ENCODE peak calls at places on chromosomes 3 and 15, in ten cellular contexts. O is OCI-LY7, K is colonic mucosa, Q is heart left ventricle, X is psoas muscle, G is lower lobe of right lung, M is ovary, W is stomach, S is lung, R is uterus. Y is an unnamed sample.
A peak's percentile ranks its signal among the peaks of the same experiment; 100 is the strongest.

GRCh38 chr3:19866751-19867347 is 67.2 kb downstream of the EFHB start:
- DNase-seq in O (peak; percentile 63), W (peak; percentile 37), R (peak; percentile 22), G (no peak), M (no peak), K (peak; percentile 40), X (no peak), S (no peak), Q (peak; percentile 14), Y (no peak)

GRCh38 chr3:50121416-50122032 is 32.8 kb downstream of the RBM5 start:
- DNase-seq in S (peak; percentile 76), R (peak; percentile 80), X (peak; percentile 88), G (peak; percentile 74), O (peak; percentile 78), M (peak; percentile 72), K (peak; percentile 80), W (peak; percentile 81), Q (peak; percentile 68), Y (no peak)

GRCh38 chr3:138797508-138798038 is 37.2 kb downstream of the PIK3CB start:
- DNase-seq in X (no peak), M (no peak), S (no peak), G (no peak), W (no peak), K (no peak), R (no peak), O (no peak), Q (no peak), Y (no peak)

GRCh38 chr3:122519693-122520092 is 5.0 kb upstream of the KPNA1 start:
- DNase-seq in M (no peak), R (no peak), G (no peak), X (no peak), S (no peak), W (no peak), K (no peak), O (no peak), Q (no peak), Y (no peak)

GRCh38 chr15:72796515-72797337 is 13.2 kb upstream of the ADPGK start:
- DNase-seq in Q (peak; percentile 36), K (peak; percentile 73), X (peak; percentile 78), S (peak; percentile 33), O (peak; percentile 40), G (peak; percentile 78), M (peak; percentile 29), W (peak; percentile 43), R (no peak), Y (no peak)

GRCh38 chr3:186318135-186318534 is 43.9 kb downstream of the DGKG start:
- DNase-seq in S (no peak), K (no peak), W (no peak), X (no peak), O (no peak), Q (no peak), R (no peak), M (no peak), G (no peak), Y (no peak)

GRCh38 chr15:78159395-78159794 is 10.2 kb downstream of the IDH3A start:
- DNase-seq in G (no peak), S (no peak), W (no peak), R (no peak), Q (no peak), M (no peak), K (no peak), X (no peak), O (no peak), Y (no peak)

GRCh38 chr3:98817546-98817945 is 54.4 kb downstream of the ST3GAL6 start:
- DNase-seq in O (peak; percentile 69), W (no peak), X (no peak), R (no peak), S (no peak), Q (no peak), K (no peak), G (no peak), M (no peak), Y (no peak)

GRCh38 chr15:40308844-40309189 is 1.1 kb upstream of the PLCB2 start:
- DNase-seq in X (no peak), K (no peak), S (peak; percentile 56), M (no peak), G (peak; percentile 77), Q (no peak), O (no peak), R (no peak), W (no peak), Y (no peak)

GRCh38 chr15:40942337-40942854 is 10.9 kb upstream of the CHAC1 start:
- DNase-seq in X (no peak), G (no peak), W (no peak), S (no peak), K (no peak), M (no peak), Q (no peak), R (no peak), O (no peak), Y (no peak)

GRCh38 chr3:18389108-18389733 is 35.9 kb downstream of the SATB1 start:
- DNase-seq in G (no peak), K (no peak), S (no peak), X (no peak), M (no peak), Q (no peak), R (no peak), W (no peak), O (peak; percentile 62), Y (no peak)

GRCh38 chr3:190617185-190617584 is 103.3 kb downstream of the IL1RAP start:
- DNase-seq in X (no peak), R (no peak), G (peak; percentile 50), K (no peak), O (peak; percentile 60), M (no peak), W (no peak), Q (no peak), S (peak; percentile 42), Y (peak; percentile 1)

GRCh38 chr3:169299129-169299528 is 364.4 kb downstream of the MECOM start:
- DNase-seq in G (no peak), S (no peak), X (no peak), R (no peak), W (no peak), K (peak; percentile 79), Q (no peak), M (no peak), O (no peak), Y (no peak)

GRCh38 chr3:156518726-156519125 is 36.2 kb downstream of the SSR3 start:
- DNase-seq in G (no peak), O (no peak), R (no peak), S (no peak), Q (no peak), X (no peak), M (no peak), K (no peak), W (no peak), Y (no peak)

GRCh38 chr3:85337895-85338294 is 379.1 kb downstream of the CADM2 start:
- DNase-seq in O (no peak), W (no peak), S (no peak), M (no peak), K (no peak), G (no peak), X (no peak), R (no peak), Q (no peak), Y (no peak)

DNA sequence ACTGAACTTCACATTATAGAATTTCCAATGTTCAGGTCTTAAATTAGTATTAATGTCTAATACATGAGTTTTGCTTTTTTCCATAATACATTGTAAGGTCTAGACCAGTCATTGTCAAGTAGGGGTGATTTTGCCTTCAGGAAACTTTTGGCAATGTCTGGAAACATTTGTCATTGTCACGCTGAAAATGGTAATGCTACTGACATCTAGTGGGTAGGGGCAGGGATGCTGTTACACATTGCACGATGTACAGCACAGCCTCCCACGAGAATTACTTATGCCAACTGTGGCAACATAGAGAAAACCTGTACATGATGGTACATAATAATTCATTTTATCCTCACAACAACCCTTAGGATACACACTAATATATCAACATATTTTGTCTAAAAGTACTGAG is 384.1 kb downstream of the CADM2 start:
- DNase-seq in W (no peak), X (no peak), S (no peak), Q (no peak), G (no peak), K (no peak), R (no peak), M (no peak), O (peak; percentile 2), Y (no peak)
- TF ChIP-seq CTCF in W (no peak), X (peak; percentile 31), S (no peak), Q (no peak), G (peak; percentile 19), K (no peak), R (no peak), M (no peak), O (peak; percentile 60), Y (no peak)

GRCh38 chr3:42063886-42064285 is 27.3 kb upstream of the TRAK1 start:
- DNase-seq in Q (no peak), O (no peak), K (peak; percentile 16), R (no peak), M (no peak), W (no peak), X (no peak), S (no peak), G (no peak), Y (no peak)

GRCh38 chr3:42067324-42067723 is 23.8 kb upstream of the TRAK1 start:
- DNase-seq in Q (no peak), W (no peak), X (no peak), O (peak; percentile 73), S (no peak), G (no peak), R (no peak), K (no peak), M (no peak), Y (no peak)

GRCh38 chr3:42068303-42069088 is 22.7 kb upstream of the TRAK1 start:
- DNase-seq in Q (no peak), R (no peak), G (no peak), O (no peak), M (no peak), X (no peak), S (no peak), W (no peak), K (no peak), Y (no peak)

GRCh38 chr3:42070089-42070885 is 20.9 kb upstream of the TRAK1 start:
- DNase-seq in G (no peak), M (no peak), Q (no peak), S (no peak), X (no peak), W (no peak), R (no peak), O (no peak), K (peak; percentile 61), Y (no peak)

GRCh38 chr3:42066516-42067181 is 24.5 kb upstream of the TRAK1 start:
- DNase-seq in G (no peak), Q (no peak), X (no peak), K (no peak), M (no peak), R (no peak), S (no peak), W (no peak), O (peak; percentile 41), Y (no peak)
- H3K4me1 ChIP-seq in G (peaks cover 71% of the 10 kb centered on the region), Q (peaks cover 82% of the 10 kb centered on the region), X (peaks cover 55% of the 10 kb centered on the region), K (peaks cover 17% of the 10 kb centered on the region), M (peaks cover 6% of the 10 kb centered on the region), R (peaks cover 15% of the 10 kb centered on the region), S (peaks cover 38% of the 10 kb centered on the region), W (peaks cover 34% of the 10 kb centered on the region), O (peaks cover 68% of the 10 kb centered on the region), Y (peaks cover 73% of the 10 kb centered on the region)

GRCh38 chr3:51422211-51422610 is 31.1 kb downstream of the RBM15B start:
- DNase-seq in S (no peak), K (no peak), Q (no peak), O (no peak), R (no peak), G (no peak), W (no peak), M (no peak), X (no peak), Y (no peak)
- H3K36me3 ChIP-seq in S (peaks cover 25% of the 10 kb centered on the region), K (peaks cover 6% of the 10 kb centered on the region), Q (peaks cover 95% of the 10 kb centered on the region), O (peaks cover 79% of the 10 kb centered on the region), R (no peaks in the 10 kb centered on the region), G (peaks cover 85% of the 10 kb centered on the region), W (peaks cover 94% of the 10 kb centered on the region), M (no peaks in the 10 kb centered on the region), X (peaks cover 96% of the 10 kb centered on the region), Y (peaks cover 10% of the 10 kb centered on the region)

GRCh38 chr3:101676765-101677435 is at the start of gene ZBTB11:
- DNase-seq in M (peak; percentile 100), Q (peak; percentile 100), R (peak; percentile 100), O (peak; percentile 99), W (peak; percentile 100), G (peak; percentile 99), S (peak; percentile 100), K (peak; percentile 100), X (peak; percentile 100), Y (no peak)
- TF ChIP-seq CTCF in M (peak; percentile 45), Q (peak; percentile 39), R (peak; percentile 68), O (peak; percentile 64), W (peak; percentile 31), G (peak; percentile 52), S (peak; percentile 27), K (peak; percentile 37), X (peak; percentile 30), Y (peak; percentile 37)